ENCODE peak calls at places on chromosomes 13 and 19, in six cellular contexts. K is endodermal cell, M is uterus, A is lower lobe of right lung, Y is thoracic aorta, Q is neural progenitor cell. O is an unnamed sample.

GRCh38 chr13:112783135-112783945 is 93.5 kb downstream of the ATP11A start:
- DNase-seq in M (peak), K (no peak), Q (no peak), Y (no peak), A (peak), O (peak)

GRCh38 chr19:980133-980998 is 3.8 kb upstream of the WDR18 start:
- DNase-seq in K (peak), M (no peak), A (peak), Q (peak), Y (no peak), O (no peak)

GRCh38 chr13:96858133-96858826 is 136.0 kb downstream of the OXGR1 start:
- DNase-seq in K (no peak), Y (no peak), M (no peak), A (no peak), Q (no peak), O (no peak)

GRCh38 chr13:52447815-52448552 is 2.5 kb downstream of the VPS36 start:
- DNase-seq in Y (no peak), M (no peak), A (no peak), K (no peak), Q (peak), O (no peak)

GRCh38 chr19:56566904-56567273 is 379 bp upstream of the ZNF470 start:
- DNase-seq in Q (no peak), Y (peak), M (peak), K (no peak), A (peak), O (peak)

GRCh38 chr13:111958612-111959395 is 108.1 kb upstream of the SOX1 start:
- DNase-seq in M (no peak), K (peak), Q (no peak), Y (no peak), A (no peak), O (no peak)

GRCh38 chr19:56727731-56728130 is 56.2 kb upstream of the ZNF835 start:
- DNase-seq in Q (no peak), Y (no peak), A (no peak), K (no peak), M (no peak), O (no peak)

GRCh38 chr19:30908262-30908771 is 440.9 kb downstream of the TSHZ3 start:
- DNase-seq in Q (no peak), Y (no peak), M (no peak), K (no peak), A (no peak), O (no peak)

GRCh38 chr13:40352807-40353562 is 313.5 kb downstream of the FOXO1 start:
- DNase-seq in A (no peak), M (peak), K (peak), Q (no peak), Y (no peak), O (no peak)

GRCh38 chr13:92716749-92717148 is 509.9 kb upstream of the GPC6 start:
- DNase-seq in A (no peak), K (no peak), Y (no peak), M (no peak), Q (no peak), O (no peak)

GRCh38 chr13:84200971-84201370 is 318.7 kb upstream of the SLITRK1 start:
- DNase-seq in K (no peak), M (no peak), A (no peak), Q (no peak), Y (no peak), O (no peak)

GRCh38 chr13:59038824-59039223 is 1124.9 kb downstream of the DIAPH3 start:
- DNase-seq in M (no peak), Y (no peak), A (no peak), Q (no peak), K (no peak), O (no peak)

GRCh38 chr19:31408460-31409124 is 59.4 kb upstream of the TSHZ3 start:
- DNase-seq in Q (no peak), Y (no peak), M (peak), A (no peak), K (no peak), O (no peak)

GRCh38 chr13:51325837-51326236 is 13.7 kb upstream of the SERPINE3 start:
- DNase-seq in A (no peak), Q (no peak), Y (no peak), M (no peak), K (no peak), O (no peak)

GRCh38 chr19:13303381-13304129 is 153.3 kb downstream of the IER2 start:
- DNase-seq in A (no peak), M (no peak), Q (peak), K (no peak), Y (no peak), O (no peak)

GRCh38 chr19:29679598-29680210 is 14.4 kb downstream of the PLEKHF1 start:
- DNase-seq in Q (no peak), K (no peak), Y (no peak), M (no peak), A (no peak), O (no peak)
- H3K27ac ChIP-seq in Q (no peak), K (no peak), Y (peak), M (peak), A (peak), O (peak)

DNA sequence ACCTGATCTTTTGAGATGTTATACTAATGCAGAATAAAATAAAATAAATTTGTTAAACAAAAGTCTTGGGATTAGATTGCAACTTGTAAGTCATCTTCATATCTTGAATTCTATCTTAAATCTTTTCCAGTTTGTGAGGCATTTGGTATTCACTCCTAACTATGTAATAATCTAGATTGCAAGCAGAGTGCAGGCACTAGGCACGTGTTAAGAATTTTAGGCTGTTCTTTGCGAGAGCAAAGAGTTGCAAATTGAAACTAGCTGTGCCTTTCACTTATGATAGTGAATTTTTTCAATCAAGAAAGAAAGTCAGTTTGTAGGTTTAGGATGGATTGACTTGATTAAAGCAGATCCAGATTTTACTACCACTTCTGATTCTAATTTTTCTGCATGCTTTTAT is 264.1 kb upstream of the SPRY2 start:
- DNase-seq in M (no peak), Q (no peak), Y (no peak), K (no peak), A (no peak), O (no peak)
- H3K27ac ChIP-seq in M (no peak), Q (no peak), Y (no peak), K (no peak), A (no peak), O (no peak)

GRCh38 chr19:10751109-10751972 is 33.5 kb downstream of the DNM2 start:
- DNase-seq in Y (no peak), Q (no peak), M (no peak), A (peak), K (no peak), O (peak)
- H3K27ac ChIP-seq in Y (peak), Q (no peak), M (peak), A (peak), K (peak), O (peak)

DNA sequence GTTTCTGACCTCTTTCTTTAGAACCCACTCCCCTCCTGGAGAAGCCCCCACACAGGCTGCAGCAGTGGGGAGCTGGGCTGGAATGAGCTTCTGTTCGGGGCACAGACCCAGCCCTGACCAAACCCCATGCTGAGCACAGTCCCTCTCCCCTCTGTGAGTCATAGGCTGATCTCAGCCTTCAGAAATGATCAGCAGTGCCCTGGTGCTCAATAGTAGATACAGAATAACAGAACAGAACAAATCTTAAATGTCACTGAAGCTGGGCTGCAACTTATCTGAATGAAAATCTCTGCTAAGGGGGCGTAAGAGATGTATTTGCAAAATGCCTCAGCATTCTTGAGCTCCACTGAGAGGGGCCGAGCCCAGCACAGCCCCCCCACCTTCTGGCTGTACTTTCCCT is 10.0 kb downstream of the ZNF665 start:
- DNase-seq in Y (no peak), Q (no peak), K (no peak), M (no peak), A (no peak), O (no peak)
- H3K27ac ChIP-seq in Y (no peak), Q (no peak), K (no peak), M (no peak), A (no peak), O (no peak)

DNA sequence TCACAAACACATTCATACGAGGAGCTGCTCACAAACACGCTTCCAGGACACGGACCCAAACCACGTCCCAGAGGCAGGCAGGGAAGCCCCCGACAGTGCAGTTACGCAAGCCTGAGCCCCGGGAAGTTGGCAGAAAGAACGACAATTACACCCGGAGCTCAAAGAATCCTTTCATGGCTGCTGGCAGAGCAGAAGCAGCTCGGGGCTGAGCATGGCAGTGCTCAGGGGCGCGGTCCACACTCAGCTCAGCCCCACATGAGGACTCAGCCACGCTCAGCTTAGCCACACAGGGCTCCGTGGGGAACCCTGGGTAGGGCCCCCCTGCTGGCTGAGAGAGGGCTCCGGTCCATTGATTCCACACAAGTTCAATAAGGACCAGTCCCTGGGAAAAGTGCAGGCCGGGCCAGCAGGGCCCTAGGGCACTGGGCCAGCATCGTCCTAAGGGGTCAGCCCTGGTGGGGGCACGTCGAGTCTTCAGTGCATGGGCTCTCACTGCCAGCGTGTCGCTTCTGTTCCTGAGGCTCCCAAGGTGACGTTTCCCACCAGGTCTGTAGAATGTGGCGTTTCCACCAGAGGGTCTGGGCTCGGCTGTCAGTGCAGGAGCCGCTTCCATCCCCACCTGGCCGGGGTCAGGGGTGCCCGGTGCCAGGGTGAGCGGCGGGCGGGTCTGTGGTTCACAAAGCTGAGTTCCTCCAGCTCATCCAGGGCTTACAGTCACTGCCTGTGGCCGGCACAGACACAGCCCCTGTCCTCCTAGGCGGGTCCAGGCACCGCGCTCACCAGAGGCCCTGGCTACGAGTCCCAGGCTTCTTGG is 23.1 kb downstream of the GAS6 start:
- DNase-seq in M (no peak), Q (no peak), Y (no peak), A (peak), K (no peak), O (peak)
- H3K27ac ChIP-seq in M (peak), Q (no peak), Y (peak), A (peak), K (no peak), O (peak)

GRCh38 chr13:44818016-44818415 is 171.3 kb downstream of the NUFIP1 start:
- DNase-seq in M (no peak), A (no peak), Q (no peak), Y (no peak), K (no peak), O (no peak)
- H3K27ac ChIP-seq in M (no peak), A (no peak), Q (no peak), Y (no peak), K (no peak), O (no peak)

O was measured in upper lobe of right lung.